ENCODE peak calls at places on chromosomes 4 and X, in five cellular contexts. One of them, this sample, is unnamed.

GRCh38 chr4:94536649-94537464 is 85.1 kb downstream of the PDLIM5 start:
- DNase-seq in skeletal muscle cell: no peak
- DNase-seq in GM20000: no peak
- DNase-seq in cardiac septum: no peak
- DNase-seq in GM18507: no peak
- DNase-seq in this sample: no peak

GRCh38 chr4:187172340-187172761 is 448.7 kb upstream of the FAT1 start:
- DNase-seq in skeletal muscle cell: no peak
- DNase-seq in GM20000: no peak
- DNase-seq in cardiac septum: no peak
- DNase-seq in GM18507: no peak
- DNase-seq in this sample: no peak

GRCh38 chr4:82431026-82431745 is 796 bp downstream of the ENOPH1 start:
- DNase-seq in skeletal muscle cell: no peak
- DNase-seq in GM20000: peak
- DNase-seq in cardiac septum: no peak
- DNase-seq in GM18507: no peak
- DNase-seq in this sample: no peak

GRCh38 chr4:5823542-5824211 is 69.2 kb downstream of the CRMP1 start:
- DNase-seq in skeletal muscle cell: no peak
- DNase-seq in GM20000: no peak
- DNase-seq in cardiac septum: no peak
- DNase-seq in GM18507: no peak
- DNase-seq in this sample: peak

GRCh38 chrX:13026877-13027652 is 17.4 kb downstream of the FAM9C start:
- DNase-seq in skeletal muscle cell: no peak
- DNase-seq in GM20000: no peak
- DNase-seq in cardiac septum: no peak
- DNase-seq in GM18507: no peak
- DNase-seq in this sample: no peak

GRCh38 chr4:38529189-38530115 is 134.5 kb upstream of the KLF3 start:
- DNase-seq in skeletal muscle cell: no peak
- DNase-seq in GM20000: peak
- DNase-seq in cardiac septum: peak
- DNase-seq in GM18507: peak
- DNase-seq in this sample: no peak

GRCh38 chr4:106986486-106986885 is 49.6 kb downstream of the DKK2 start:
- DNase-seq in skeletal muscle cell: peak
- DNase-seq in GM20000: no peak
- DNase-seq in cardiac septum: no peak
- DNase-seq in GM18507: no peak
- DNase-seq in this sample: no peak

GRCh38 chrX:79268788-79269187 is 98.3 kb downstream of the ITM2A start:
- DNase-seq in skeletal muscle cell: no peak
- DNase-seq in GM20000: no peak
- DNase-seq in cardiac septum: no peak
- DNase-seq in GM18507: no peak
- DNase-seq in this sample: no peak

GRCh38 chr4:74919783-74920182 is 13.1 kb upstream of the PARM1 start:
- DNase-seq in skeletal muscle cell: no peak
- DNase-seq in GM20000: peak
- DNase-seq in cardiac septum: no peak
- DNase-seq in GM18507: no peak
- DNase-seq in this sample: no peak

GRCh38 chr4:168269879-168270278 is 48.7 kb downstream of the DDX60 start:
- DNase-seq in skeletal muscle cell: no peak
- DNase-seq in GM20000: no peak
- DNase-seq in cardiac septum: no peak
- DNase-seq in GM18507: no peak
- DNase-seq in this sample: no peak

GRCh38 chr4:185936650-185937376 is 124.8 kb upstream of the SORBS2 start:
- DNase-seq in skeletal muscle cell: no peak
- DNase-seq in GM20000: no peak
- DNase-seq in cardiac septum: no peak
- DNase-seq in GM18507: no peak
- DNase-seq in this sample: no peak

GRCh38 chrX:9312922-9313867 is 151.7 kb upstream of the TBL1X start:
- DNase-seq in skeletal muscle cell: no peak
- DNase-seq in GM20000: peak
- DNase-seq in cardiac septum: no peak
- DNase-seq in GM18507: peak
- DNase-seq in this sample: peak

This sample was measured in posterior vena cava.